ENCODE peak calls at places on chromosomes 4 and X, in eight cellular contexts. One of them, this sample, is unnamed.

GRCh38 chr4:110610940-110611785 is 11.7 kb downstream of the PITX2 start:
- DNase-seq in mammary epithelial cell: no peak
- DNase-seq in fibroblast of lung: no peak
- DNase-seq in AG04450: no peak
- DNase-seq in tibial artery: no peak
- DNase-seq in IMR-90: no peak
- DNase-seq in ovary: no peak
- DNase-seq in stomach: no peak
- DNase-seq in this sample: no peak

GRCh38 chr4:157075811-157076577 is at the start of gene GLRB:
- DNase-seq in mammary epithelial cell: peak
- DNase-seq in fibroblast of lung: peak
- DNase-seq in AG04450: no peak
- DNase-seq in tibial artery: peak
- DNase-seq in IMR-90: peak
- DNase-seq in ovary: no peak
- DNase-seq in stomach: no peak
- DNase-seq in this sample: peak

GRCh38 chr4:112978691-112979472 is 70.6 kb upstream of the ANK2 start:
- DNase-seq in mammary epithelial cell: peak
- DNase-seq in fibroblast of lung: peak
- DNase-seq in AG04450: no peak
- DNase-seq in tibial artery: no peak
- DNase-seq in IMR-90: peak
- DNase-seq in ovary: no peak
- DNase-seq in stomach: no peak
- DNase-seq in this sample: peak

GRCh38 chrX:113136841-113137240 is 296.2 kb upstream of the AMOT start:
- DNase-seq in mammary epithelial cell: no peak
- DNase-seq in fibroblast of lung: no peak
- DNase-seq in AG04450: no peak
- DNase-seq in tibial artery: no peak
- DNase-seq in IMR-90: no peak
- DNase-seq in ovary: no peak
- DNase-seq in stomach: no peak
- DNase-seq in this sample: no peak

GRCh38 chr4:36198068-36198808 is 46.1 kb downstream of the ARAP2 start:
- DNase-seq in mammary epithelial cell: no peak
- DNase-seq in fibroblast of lung: no peak
- DNase-seq in AG04450: no peak
- DNase-seq in tibial artery: no peak
- DNase-seq in IMR-90: no peak
- DNase-seq in ovary: no peak
- DNase-seq in stomach: no peak
- DNase-seq in this sample: no peak

GRCh38 chr4:65242156-65242846 is 428.0 kb downstream of the EPHA5 start:
- DNase-seq in mammary epithelial cell: no peak
- DNase-seq in fibroblast of lung: no peak
- DNase-seq in AG04450: no peak
- DNase-seq in tibial artery: no peak
- DNase-seq in IMR-90: no peak
- DNase-seq in ovary: no peak
- DNase-seq in stomach: no peak
- DNase-seq in this sample: no peak

GRCh38 chr4:23805381-23805780 is 84.5 kb downstream of the PPARGC1A start:
- DNase-seq in mammary epithelial cell: no peak
- DNase-seq in fibroblast of lung: peak
- DNase-seq in AG04450: no peak
- DNase-seq in tibial artery: no peak
- DNase-seq in IMR-90: peak
- DNase-seq in ovary: no peak
- DNase-seq in stomach: no peak
- DNase-seq in this sample: no peak

GRCh38 chrX:42119076-42119475 is 195.7 kb upstream of the CASK start:
- DNase-seq in mammary epithelial cell: peak
- DNase-seq in fibroblast of lung: peak
- DNase-seq in AG04450: no peak
- DNase-seq in tibial artery: no peak
- DNase-seq in IMR-90: peak
- DNase-seq in ovary: no peak
- DNase-seq in stomach: no peak
- DNase-seq in this sample: no peak

GRCh38 chr4:126396121-126396520 is 1081.4 kb downstream of the FAT4 start:
- DNase-seq in mammary epithelial cell: no peak
- DNase-seq in fibroblast of lung: no peak
- DNase-seq in AG04450: no peak
- DNase-seq in tibial artery: no peak
- DNase-seq in IMR-90: no peak
- DNase-seq in ovary: no peak
- DNase-seq in stomach: no peak
- DNase-seq in this sample: no peak

GRCh38 chr4:126395661-126396060 is 1080.9 kb downstream of the FAT4 start:
- DNase-seq in mammary epithelial cell: peak
- DNase-seq in fibroblast of lung: peak
- DNase-seq in AG04450: no peak
- DNase-seq in tibial artery: peak
- DNase-seq in IMR-90: peak
- DNase-seq in ovary: no peak
- DNase-seq in stomach: no peak
- DNase-seq in this sample: no peak

DNA sequence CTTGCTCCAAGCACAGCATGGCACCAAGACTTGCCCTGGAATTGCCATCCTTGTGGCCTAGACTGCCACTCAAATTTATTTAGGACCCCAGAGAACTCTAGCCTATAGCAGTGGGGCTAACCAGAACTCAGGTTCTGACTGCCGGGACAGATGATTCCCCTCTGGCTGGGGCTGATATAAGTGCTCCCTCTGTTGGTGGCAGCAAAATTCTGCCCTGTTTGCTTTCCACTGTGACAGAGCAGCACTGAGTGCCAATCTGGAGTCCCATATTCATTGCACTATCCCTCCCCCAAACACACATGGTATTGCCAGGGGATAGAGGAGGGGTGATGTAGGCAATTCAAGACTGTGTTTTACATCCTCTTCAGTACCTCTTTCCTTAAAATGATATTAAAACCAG is 1081.9 kb downstream of the FAT4 start:
- DNase-seq in mammary epithelial cell: no peak
- DNase-seq in fibroblast of lung: no peak
- DNase-seq in AG04450: no peak
- DNase-seq in tibial artery: no peak
- DNase-seq in IMR-90: no peak
- DNase-seq in ovary: no peak
- DNase-seq in stomach: no peak
- DNase-seq in this sample: no peak
- TF ChIP-seq CTCF in mammary epithelial cell: no peak
- TF ChIP-seq CTCF in fibroblast of lung: no peak
- TF ChIP-seq CTCF in AG04450: no peak
- TF ChIP-seq CTCF in tibial artery: no peak
- TF ChIP-seq CTCF in IMR-90: no peak
- TF ChIP-seq CTCF in ovary: no peak
- TF ChIP-seq CTCF in stomach: no peak
- TF ChIP-seq CTCF in this sample: no peak

DNA sequence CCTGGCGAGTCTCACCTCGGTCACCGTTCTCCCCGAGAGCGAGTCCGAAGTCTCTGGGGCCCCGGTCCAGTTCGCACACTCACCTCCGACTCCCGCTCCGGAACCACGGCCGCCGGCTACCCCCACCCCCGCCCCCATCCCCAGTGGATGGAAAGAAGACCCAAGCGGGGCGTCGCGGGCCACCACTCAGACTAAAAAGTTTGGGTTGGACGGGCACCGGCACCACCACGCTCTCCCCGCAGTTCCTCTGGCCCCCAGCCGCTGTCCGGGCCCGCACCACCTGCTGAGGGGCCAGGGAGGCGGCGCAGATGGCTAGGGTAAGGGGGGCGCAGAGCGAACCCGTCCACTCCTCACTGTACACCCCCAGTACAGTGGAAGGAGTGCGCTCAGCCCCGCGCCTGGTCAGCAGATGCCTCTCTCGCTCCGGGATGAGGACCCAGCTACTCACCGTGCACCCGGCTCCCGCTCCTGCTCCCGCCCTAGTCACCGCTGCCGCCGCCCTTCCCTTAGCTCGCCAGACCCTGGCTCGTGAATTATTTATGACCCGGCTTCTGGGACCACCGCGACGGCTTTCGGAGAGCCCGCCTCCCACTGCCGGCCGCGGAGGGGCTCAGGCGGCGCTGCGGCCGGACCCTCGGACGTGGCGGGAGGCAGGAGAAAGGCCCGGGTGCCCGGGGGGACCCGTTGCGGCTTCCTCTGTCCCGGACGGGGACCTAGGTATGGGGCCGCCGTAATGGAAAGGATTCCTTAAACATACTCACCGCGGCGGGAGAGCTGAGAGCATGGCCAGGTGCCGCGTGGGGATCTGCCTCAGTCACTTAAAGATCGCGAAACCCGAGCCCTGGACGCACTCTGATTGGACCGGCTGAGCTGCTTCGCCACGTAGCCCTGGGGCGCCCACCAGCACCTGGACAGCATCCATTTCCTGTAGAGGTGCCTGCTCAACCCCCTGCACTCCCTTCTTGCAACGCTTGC is at the start of gene PROM1:
- DNase-seq in mammary epithelial cell: no peak
- DNase-seq in fibroblast of lung: no peak
- DNase-seq in AG04450: no peak
- DNase-seq in tibial artery: no peak
- DNase-seq in IMR-90: no peak
- DNase-seq in ovary: no peak
- DNase-seq in stomach: peak
- DNase-seq in this sample: peak
- H3K4me3 ChIP-seq in mammary epithelial cell: peak
- H3K4me3 ChIP-seq in fibroblast of lung: no peak
- H3K4me3 ChIP-seq in AG04450: no peak
- H3K4me3 ChIP-seq in tibial artery: peak
- H3K4me3 ChIP-seq in IMR-90: no peak
- H3K4me3 ChIP-seq in ovary: peak
- H3K4me3 ChIP-seq in stomach: peak
- H3K4me3 ChIP-seq in this sample: peak

GRCh38 chrX:8845469-8845868 is 44.3 kb upstream of the FAM9A start:
- DNase-seq in mammary epithelial cell: no peak
- DNase-seq in fibroblast of lung: no peak
- DNase-seq in AG04450: no peak
- DNase-seq in tibial artery: no peak
- DNase-seq in IMR-90: no peak
- DNase-seq in ovary: no peak
- DNase-seq in stomach: no peak
- DNase-seq in this sample: no peak

GRCh38 chrX:8845060-8845459 is 43.9 kb upstream of the FAM9A start:
- DNase-seq in mammary epithelial cell: no peak
- DNase-seq in fibroblast of lung: peak
- DNase-seq in AG04450: peak
- DNase-seq in tibial artery: no peak
- DNase-seq in IMR-90: peak
- DNase-seq in ovary: no peak
- DNase-seq in stomach: no peak
- DNase-seq in this sample: no peak

GRCh38 chrX:8844157-8844556 is 43.0 kb upstream of the FAM9A start:
- DNase-seq in mammary epithelial cell: no peak
- DNase-seq in fibroblast of lung: no peak
- DNase-seq in AG04450: no peak
- DNase-seq in tibial artery: no peak
- DNase-seq in IMR-90: no peak
- DNase-seq in ovary: no peak
- DNase-seq in stomach: no peak
- DNase-seq in this sample: no peak

GRCh38 chrX:8848921-8849320 is 47.7 kb upstream of the FAM9A start:
- DNase-seq in mammary epithelial cell: peak
- DNase-seq in fibroblast of lung: peak
- DNase-seq in AG04450: no peak
- DNase-seq in tibial artery: no peak
- DNase-seq in IMR-90: peak
- DNase-seq in ovary: no peak
- DNase-seq in stomach: no peak
- DNase-seq in this sample: no peak

GRCh38 chrX:8846271-8846670 is 45.1 kb upstream of the FAM9A start:
- DNase-seq in mammary epithelial cell: no peak
- DNase-seq in fibroblast of lung: peak
- DNase-seq in AG04450: no peak
- DNase-seq in tibial artery: no peak
- DNase-seq in IMR-90: no peak
- DNase-seq in ovary: no peak
- DNase-seq in stomach: no peak
- DNase-seq in this sample: no peak
- H3K27ac ChIP-seq in mammary epithelial cell: no peak
- H3K27ac ChIP-seq in fibroblast of lung: no peak
- H3K27ac ChIP-seq in AG04450: no peak
- H3K27ac ChIP-seq in tibial artery: no peak
- H3K27ac ChIP-seq in IMR-90: no peak
- H3K27ac ChIP-seq in ovary: no peak
- H3K27ac ChIP-seq in stomach: no peak
- H3K27ac ChIP-seq in this sample: no peak

GRCh38 chrX:129682979-129683378 is 28.2 kb upstream of the APLN start:
- DNase-seq in mammary epithelial cell: no peak
- DNase-seq in fibroblast of lung: no peak
- DNase-seq in AG04450: no peak
- DNase-seq in tibial artery: no peak
- DNase-seq in IMR-90: no peak
- DNase-seq in ovary: no peak
- DNase-seq in stomach: no peak
- DNase-seq in this sample: no peak

GRCh38 chrX:129678881-129679195 is 24.1 kb upstream of the APLN start:
- DNase-seq in mammary epithelial cell: no peak
- DNase-seq in fibroblast of lung: no peak
- DNase-seq in AG04450: no peak
- DNase-seq in tibial artery: no peak
- DNase-seq in IMR-90: no peak
- DNase-seq in ovary: no peak
- DNase-seq in stomach: no peak
- DNase-seq in this sample: no peak

GRCh38 chrX:129679856-129680255 is 25.1 kb upstream of the APLN start:
- DNase-seq in mammary epithelial cell: peak
- DNase-seq in fibroblast of lung: no peak
- DNase-seq in AG04450: no peak
- DNase-seq in tibial artery: no peak
- DNase-seq in IMR-90: peak
- DNase-seq in ovary: no peak
- DNase-seq in stomach: no peak
- DNase-seq in this sample: no peak

DNA sequence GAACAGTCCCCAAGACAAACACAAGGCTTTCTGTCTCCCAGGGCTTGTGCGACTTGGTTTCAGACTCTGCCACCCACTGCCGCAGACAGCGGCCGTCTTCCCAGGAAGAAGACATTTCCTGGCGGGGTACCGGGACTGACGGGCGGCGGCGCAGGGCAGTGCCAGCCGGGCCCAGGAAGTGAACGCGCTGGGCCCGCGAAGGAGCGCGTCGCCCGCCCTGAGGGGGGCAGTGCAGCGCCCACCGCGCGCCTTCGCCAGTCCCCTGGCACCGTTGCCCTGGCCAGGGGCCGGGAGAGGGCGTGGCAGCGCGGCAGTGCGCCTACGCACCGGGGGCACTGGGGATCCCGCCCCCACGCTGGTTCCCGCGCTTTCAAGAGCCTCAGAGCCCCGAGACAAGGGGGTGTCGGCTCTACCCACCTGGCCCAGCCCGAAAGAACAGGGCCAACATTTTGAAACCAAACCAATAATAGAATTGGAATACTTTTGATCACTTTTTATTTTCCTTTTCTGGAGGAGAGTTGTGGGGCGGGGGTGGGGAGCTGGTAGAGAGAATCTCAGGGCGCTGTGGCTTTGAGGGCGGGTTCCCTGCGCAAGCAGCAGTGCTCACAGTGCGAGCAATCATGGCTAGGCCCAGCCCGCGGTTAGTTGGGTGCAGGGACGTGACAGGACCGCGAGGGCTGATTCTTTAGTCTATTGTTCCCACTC is 23.6 kb upstream of the APLN start:
- DNase-seq in mammary epithelial cell: no peak
- DNase-seq in fibroblast of lung: peak
- DNase-seq in AG04450: no peak
- DNase-seq in tibial artery: peak
- DNase-seq in IMR-90: no peak
- DNase-seq in ovary: peak
- DNase-seq in stomach: peak
- DNase-seq in this sample: peak
- TF ChIP-seq CTCF in mammary epithelial cell: no peak
- TF ChIP-seq CTCF in fibroblast of lung: no peak
- TF ChIP-seq CTCF in AG04450: no peak
- TF ChIP-seq CTCF in tibial artery: peak
- TF ChIP-seq CTCF in IMR-90: no peak
- TF ChIP-seq CTCF in ovary: peak
- TF ChIP-seq CTCF in stomach: no peak
- TF ChIP-seq CTCF in this sample: no peak